ENCODE peak calls at places on chromosome 13, in seven cellular contexts. V, D, H, Q, O, I and Z are unnamed samples.

GRCh38 chr13:111033172-111034133 is 81.7 kb upstream of the ARHGEF7 start:
- DNase-seq in V (no peak), Q (no peak), D (no peak), H (no peak), O (no peak), I (no peak), Z (no peak)

GRCh38 chr13:49859568-49859967 is 67.1 kb upstream of the KPNA3 start:
- DNase-seq in V (no peak), I (no peak), O (no peak), D (peak; percentile 37), Q (no peak), H (no peak), Z (no peak)

GRCh38 chr13:64793131-64793530 is 2437.0 kb downstream of the PCDH9 start:
- DNase-seq in Q (no peak), I (no peak), D (no peak), O (no peak), H (no peak), V (no peak), Z (no peak)

GRCh38 chr13:93318538-93318937 is 91.9 kb downstream of the GPC6 start:
- DNase-seq in V (no peak), D (no peak), O (no peak), H (no peak), I (no peak), Q (no peak), Z (no peak)

GRCh38 chr13:105465251-105465650 is 1070.2 kb downstream of the EFNB2 start:
- DNase-seq in D (no peak), O (no peak), Q (no peak), I (no peak), V (no peak), H (no peak), Z (no peak)

GRCh38 chr13:79637086-79637763 is 156.3 kb downstream of the NDFIP2 start:
- DNase-seq in O (no peak), Q (no peak), I (no peak), D (no peak), H (no peak), V (no peak), Z (no peak)

GRCh38 chr13:100875392-100876043 is 200.9 kb upstream of the TMTC4 start:
- DNase-seq in O (no peak), Q (no peak), D (peak; percentile 55), V (no peak), H (no peak), I (no peak), Z (no peak)

GRCh38 chr13:30371649-30372265 is 50.5 kb upstream of the UBE2L5 start:
- DNase-seq in I (peak; percentile 62), Q (peak; percentile 41), H (peak; percentile 70), V (peak; percentile 22), D (peak; percentile 42), O (peak; percentile 63), Z (peak; percentile 70)

GRCh38 chr13:32415019-32415418 is 12.9 kb downstream of the N4BP2L1 start:
- DNase-seq in Q (no peak), H (no peak), V (no peak), D (peak; percentile 6), I (peak; percentile 24), O (no peak), Z (no peak)

GRCh38 chr13:75788494-75788991 is 152.4 kb downstream of the LMO7 start:
- DNase-seq in Q (no peak), O (no peak), D (no peak), I (no peak), H (no peak), V (no peak), Z (no peak)

GRCh38 chr13:101398920-101399319 is 17.4 kb downstream of the NALCN start:
- DNase-seq in Q (no peak), H (no peak), V (no peak), I (no peak), O (no peak), D (no peak), Z (no peak)

GRCh38 chr13:41700790-41701310 is 243.5 kb downstream of the RGCC start:
- DNase-seq in Q (no peak), O (no peak), V (no peak), I (no peak), D (no peak), H (no peak), Z (no peak)

GRCh38 chr13:106152047-106152446 is 383.4 kb downstream of the EFNB2 start:
- DNase-seq in V (no peak), O (no peak), H (no peak), I (no peak), Q (no peak), D (no peak), Z (no peak)

GRCh38 chr13:96460571-96460970 is 370.7 kb downstream of the HS6ST3 start:
- DNase-seq in I (no peak), Q (no peak), D (no peak), H (no peak), O (no peak), V (no peak), Z (no peak)